ENCODE peak calls at places on chromosomes 6 and 20, in four cellular contexts. One of them, this sample, is unnamed.

GRCh38 chr20:7272512-7272911 is 505.0 kb downstream of the BMP2 start:
- DNase-seq in SK-MEL-5: peak
- DNase-seq in HS-5: no peak
- DNase-seq in cardiac muscle cell: no peak
- DNase-seq in this sample: peak

GRCh38 chr6:53582963-53583362 is 38.1 kb upstream of the GCLC start:
- DNase-seq in SK-MEL-5: no peak
- DNase-seq in HS-5: no peak
- DNase-seq in cardiac muscle cell: no peak
- DNase-seq in this sample: no peak

GRCh38 chr6:163438298-163438939 is 23.9 kb downstream of the QKI start:
- DNase-seq in SK-MEL-5: no peak
- DNase-seq in HS-5: no peak
- DNase-seq in cardiac muscle cell: no peak
- DNase-seq in this sample: no peak

GRCh38 chr6:37624606-37625574 is 72.8 kb downstream of the MDGA1 start:
- DNase-seq in SK-MEL-5: no peak
- DNase-seq in HS-5: no peak
- DNase-seq in cardiac muscle cell: no peak
- DNase-seq in this sample: no peak

GRCh38 chr6:52362443-52363221 is 681 bp downstream of the PAQR8 start:
- DNase-seq in SK-MEL-5: no peak
- DNase-seq in HS-5: peak
- DNase-seq in cardiac muscle cell: peak
- DNase-seq in this sample: peak

GRCh38 chr6:1242439-1242838 is 69.5 kb upstream of the FOXQ1 start:
- DNase-seq in SK-MEL-5: no peak
- DNase-seq in HS-5: no peak
- DNase-seq in cardiac muscle cell: no peak
- DNase-seq in this sample: no peak

GRCh38 chr20:11350126-11351005 is 567.3 kb upstream of the BTBD3 start:
- DNase-seq in SK-MEL-5: peak
- DNase-seq in HS-5: peak
- DNase-seq in cardiac muscle cell: no peak
- DNase-seq in this sample: no peak

GRCh38 chr6:81669445-81669844 is 83.0 kb downstream of the TENT5A start:
- DNase-seq in SK-MEL-5: no peak
- DNase-seq in HS-5: no peak
- DNase-seq in cardiac muscle cell: no peak
- DNase-seq in this sample: no peak